ENCODE peak calls at places on chromosome 20, in four cellular contexts. S is astrocyte; R is CD8-positive, alpha-beta T cell; M is fibroblast of lung. O is an unnamed sample.

GRCh38 chr20:58716476-58717277 is 24.1 kb downstream of the NPEPL1 start:
- DNase-seq in S (no peak), R (no peak), M (no peak), O (no peak)

GRCh38 chr20:59163641-59164530 is at the start of gene ZNF831:
- DNase-seq in S (no peak), R (no peak), M (no peak), O (no peak)

GRCh38 chr20:31490752-31491151 is 15.7 kb downstream of the REM1 start:
- DNase-seq in S (no peak), R (no peak), M (no peak), O (no peak)

GRCh38 chr20:58614366-58614765 is 36.7 kb upstream of the STX16 start:
- DNase-seq in S (no peak), R (no peak), M (no peak), O (no peak)

GRCh38 chr20:14444106-14444505 is 106.7 kb upstream of the FLRT3 start:
- DNase-seq in S (no peak), R (no peak), M (peak), O (no peak)

GRCh38 chr20:61925555-61926252 is 140.0 kb downstream of the TAF4 start:
- DNase-seq in S (peak), R (no peak), M (peak), O (no peak)

GRCh38 chr20:33211817-33212424 is 5.2 kb upstream of the BPIFA3 start:
- DNase-seq in S (peak), R (no peak), M (peak), O (no peak)

GRCh38 chr20:11302436-11302835 is 615.3 kb upstream of the BTBD3 start:
- DNase-seq in S (peak), R (no peak), M (peak), O (no peak)

GRCh38 chr20:11083841-11084240 is 410.0 kb upstream of the JAG1 start:
- DNase-seq in S (no peak), R (no peak), M (no peak), O (no peak)

GRCh38 chr20:650281-650680 is 2.7 kb downstream of the SRXN1 start:
- DNase-seq in S (no peak), R (no peak), M (no peak), O (no peak)

GRCh38 chr20:35739294-35740163 is 2.5 kb downstream of the RBM39 start:
- DNase-seq in S (peak), R (no peak), M (peak), O (no peak)

GRCh38 chr20:42901689-42902518 is 287.8 kb downstream of the PTPRT start:
- DNase-seq in S (no peak), R (no peak), M (no peak), O (no peak)

GRCh38 chr20:63021356-63022321 is 14.9 kb upstream of the BHLHE23 start:
- DNase-seq in S (no peak), R (no peak), M (no peak), O (no peak)

GRCh38 chr20:32358883-32359632 is 927 bp downstream of the ASXL1 start:
- DNase-seq in S (peak), R (peak), M (peak), O (peak)

GRCh38 chr20:49287555-49288249 is 9.8 kb upstream of the ZNFX1 start:
- DNase-seq in S (peak), R (no peak), M (peak), O (no peak)

GRCh38 chr20:16013631-16014030 is 559.6 kb downstream of the KIF16B start:
- DNase-seq in S (no peak), R (no peak), M (no peak), O (no peak)

GRCh38 chr20:24542721-24543120 is 73.3 kb downstream of the SYNDIG1 start:
- DNase-seq in S (no peak), R (no peak), M (no peak), O (no peak)

GRCh38 chr20:33296206-33296605 is 13.2 kb downstream of the BPIFB1 start:
- DNase-seq in S (no peak), R (no peak), M (no peak), O (no peak)

GRCh38 chr20:47790032-47790965 is 5.0 kb upstream of the SULF2 start:
- DNase-seq in S (peak), R (no peak), M (peak), O (no peak)

GRCh38 chr20:42635699-42636411 is 553.9 kb downstream of the PTPRT start:
- DNase-seq in S (no peak), R (no peak), M (no peak), O (no peak)

GRCh38 chr20:32057785-32058184 is 5.7 kb downstream of the HCK start:
- DNase-seq in S (no peak), R (no peak), M (no peak), O (no peak)

GRCh38 chr20:23668477-23668951 is 20.3 kb downstream of the CST4 start:
- DNase-seq in S (peak), R (no peak), M (peak), O (peak)

GRCh38 chr20:20803011-20803410 is 90.6 kb upstream of the RALGAPA2 start:
- DNase-seq in S (no peak), R (no peak), M (no peak), O (no peak)

GRCh38 chr20:53579581-53580375 is 13.9 kb downstream of the ZNF217 start:
- DNase-seq in S (peak), R (no peak), M (peak), O (no peak)

GRCh38 chr20:53580376-53581111 is 13.1 kb downstream of the ZNF217 start:
- DNase-seq in S (no peak), R (no peak), M (no peak), O (no peak)

GRCh38 chr20:53581444-53582311 is 12.0 kb downstream of the ZNF217 start:
- DNase-seq in S (no peak), R (peak), M (no peak), O (no peak)

GRCh38 chr20:53579266-53579580 is 14.4 kb downstream of the ZNF217 start:
- DNase-seq in S (no peak), R (no peak), M (no peak), O (no peak)

GRCh38 chr20:53582574-53583351 is 10.9 kb downstream of the ZNF217 start:
- DNase-seq in S (peak), R (no peak), M (peak), O (no peak)
- H3K27ac ChIP-seq in S (peak), R (peak), M (peak), O (no peak)

GRCh38 chr20:44660506-44660905 is 9.0 kb upstream of the ADA start:
- DNase-seq in S (no peak), R (no peak), M (no peak), O (no peak)
- H3K27ac ChIP-seq in S (no peak), R (no peak), M (no peak), O (no peak)

GRCh38 chr20:57426156-57426769 is 35.1 kb downstream of the RBM38 start:
- DNase-seq in S (no peak), R (no peak), M (no peak), O (no peak)

GRCh38 chr20:57429579-57430202 is 38.5 kb downstream of the RBM38 start:
- DNase-seq in S (peak), R (no peak), M (no peak), O (no peak)

GRCh38 chr20:57427239-57428127 is 36.3 kb downstream of the RBM38 start:
- DNase-seq in S (no peak), R (no peak), M (no peak), O (no peak)

GRCh38 chr20:57426831-57427230 is 35.6 kb downstream of the RBM38 start:
- DNase-seq in S (no peak), R (no peak), M (no peak), O (no peak)

GRCh38 chr20:57428611-57429496 is 37.7 kb downstream of the RBM38 start:
- DNase-seq in S (no peak), R (no peak), M (no peak), O (peak)
- H3K27ac ChIP-seq in S (no peak), R (no peak), M (no peak), O (no peak)

GRCh38 chr20:51695574-51696303 is 72.5 kb downstream of the ATP9A start:
- DNase-seq in S (peak), R (no peak), M (peak), O (no peak)

GRCh38 chr20:51692806-51693400 is 75.3 kb downstream of the ATP9A start:
- DNase-seq in S (no peak), R (no peak), M (no peak), O (no peak)

GRCh38 chr20:51697119-51697826 is 70.9 kb downstream of the ATP9A start:
- DNase-seq in S (peak), R (no peak), M (no peak), O (no peak)

GRCh38 chr20:51698252-51698651 is 69.9 kb downstream of the ATP9A start:
- DNase-seq in S (no peak), R (no peak), M (no peak), O (no peak)

DNA sequence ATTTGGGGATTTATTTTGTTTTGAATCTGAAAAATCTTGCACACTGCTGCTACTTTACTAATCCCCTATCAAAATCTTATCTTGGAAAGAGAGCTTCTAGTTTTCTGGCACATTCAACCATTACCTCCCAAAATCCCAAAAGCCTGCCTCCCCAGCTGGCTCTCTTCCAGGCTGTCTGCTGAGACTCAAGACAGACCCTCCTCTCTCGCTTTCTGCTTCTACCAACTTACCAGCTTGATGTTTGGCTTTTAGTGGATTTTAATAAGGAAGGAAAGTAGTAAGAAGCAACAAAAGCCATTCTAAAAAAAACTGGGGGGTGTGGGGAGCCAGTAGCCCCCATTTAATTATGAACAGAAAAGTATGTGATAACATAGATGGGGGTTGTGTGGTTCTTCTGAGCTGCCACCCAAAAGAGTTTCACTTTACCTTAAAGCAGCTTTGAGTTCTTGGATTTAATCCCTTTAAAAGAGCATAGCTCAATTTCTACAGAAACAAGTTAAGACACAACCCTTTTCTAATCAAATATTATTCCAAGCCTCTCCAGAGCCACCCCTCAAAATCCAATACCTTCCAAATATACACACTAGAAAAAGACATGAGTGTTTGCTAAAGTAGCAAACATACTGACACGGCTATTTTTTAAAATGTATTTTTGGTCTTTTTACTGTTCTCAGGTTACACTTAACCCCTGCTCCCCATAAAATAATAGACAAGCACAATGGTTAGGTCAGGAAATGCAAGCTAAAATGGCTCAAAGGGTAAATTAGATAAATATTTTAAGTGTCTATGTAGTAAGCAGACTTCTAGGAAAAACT is 71.7 kb downstream of the ATP9A start:
- DNase-seq in S (peak), R (no peak), M (peak), O (no peak)
- H3K27ac ChIP-seq in S (peak), R (no peak), M (peak), O (no peak)

GRCh38 chr20:41076776-41077175 is 48.2 kb downstream of the TOP1 start:
- DNase-seq in S (no peak), R (no peak), M (no peak), O (no peak)

GRCh38 chr20:41072919-41073318 is 44.3 kb downstream of the TOP1 start:
- DNase-seq in S (no peak), R (no peak), M (no peak), O (no peak)

GRCh38 chr20:41074441-41074840 is 45.8 kb downstream of the TOP1 start:
- DNase-seq in S (no peak), R (no peak), M (no peak), O (no peak)

GRCh38 chr20:41072099-41072798 is 43.6 kb downstream of the TOP1 start:
- DNase-seq in S (peak), R (no peak), M (peak), O (no peak)
- H3K27ac ChIP-seq in S (peak), R (no peak), M (peak), O (no peak)

DNA sequence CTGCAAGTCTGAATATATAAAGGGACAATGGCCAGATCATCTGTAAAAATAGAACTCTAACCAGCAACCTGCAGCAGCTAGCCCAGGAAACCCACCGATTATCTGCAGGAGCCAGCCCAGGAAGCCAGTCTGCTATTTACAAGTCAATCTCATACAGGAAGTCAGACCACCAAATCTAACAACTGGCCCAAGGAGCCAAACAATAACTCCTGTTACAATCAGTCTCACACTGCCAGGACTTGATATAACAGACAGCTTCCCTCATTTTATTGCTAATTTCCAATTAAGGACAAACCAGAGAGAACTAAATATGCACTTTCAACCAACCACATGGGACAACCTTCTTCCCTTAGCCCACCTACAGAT is 14.4 kb upstream of the RIN2 start:
- DNase-seq in S (no peak), R (no peak), M (no peak), O (no peak)
- H3K27ac ChIP-seq in S (no peak), R (no peak), M (no peak), O (no peak)

DNA sequence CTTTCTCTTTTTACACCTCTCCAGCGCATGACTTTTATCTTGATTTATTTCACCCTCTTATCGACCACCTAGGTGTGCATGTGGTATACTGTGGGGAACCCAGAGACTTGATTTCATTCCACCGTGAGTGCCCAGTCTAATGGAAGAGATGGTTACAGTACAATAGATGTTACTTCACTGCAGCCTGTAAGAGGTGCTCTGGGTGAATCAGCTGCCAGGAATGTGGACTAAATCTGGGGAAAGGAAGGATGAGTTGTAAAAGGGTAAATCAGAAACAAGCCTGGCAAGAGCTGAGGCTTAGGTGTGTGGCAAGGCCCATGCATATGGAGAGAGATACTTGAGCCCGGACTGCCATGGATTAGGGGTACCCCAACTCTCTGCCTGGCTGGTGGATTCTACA is 7.4 kb downstream of the STK35 start:
- DNase-seq in S (peak), R (no peak), M (peak), O (no peak)
- H3K27ac ChIP-seq in S (peak), R (no peak), M (peak), O (no peak)

GRCh38 chr20:37936041-37936440 is 33.1 kb downstream of the VSTM2L start:
- DNase-seq in S (no peak), R (no peak), M (no peak), O (no peak)
- H3K27ac ChIP-seq in S (no peak), R (no peak), M (no peak), O (no peak)

GRCh38 chr20:53848304-53848703 is 222.1 kb downstream of the BCAS1 start:
- DNase-seq in S (no peak), R (no peak), M (no peak), O (no peak)
- H3K27ac ChIP-seq in S (no peak), R (no peak), M (no peak), O (no peak)

O was measured in caudate nucleus.